ENCODE peak calls at places on chromosomes 11 and 22, in four cellular contexts. X is K562, J is Peyer's patch, N is GM12891. O is an unnamed sample.
A peak's percentile ranks its signal among the peaks of the same experiment; 100 is the strongest.

GRCh38 chr11:46948378-46949131 is 12.0 kb downstream of the CSTPP1 start:
- DNase-seq in J (no peak), N (no peak), X (no peak), O (peak; percentile 66)

GRCh38 chr11:82899191-82899820 is 924 bp downstream of the PRCP start:
- DNase-seq in X (peak; percentile 17), J (no peak), N (no peak), O (no peak)

GRCh38 chr11:15852179-15852578 is 504.2 kb downstream of the SOX6 start:
- DNase-seq in X (peak; percentile 26), N (no peak), J (peak; percentile 53), O (no peak)

GRCh38 chr11:42576318-42576717 is 735.5 kb upstream of the API5 start:
- DNase-seq in X (no peak), N (no peak), J (no peak), O (no peak)

GRCh38 chr22:43396321-43396933 is 15.4 kb upstream of the MPPED1 start:
- DNase-seq in N (no peak), X (no peak), J (no peak), O (no peak)

GRCh38 chr11:103109818-103110388 is 677 bp downstream of the DYNC2H1 start:
- DNase-seq in X (no peak), N (no peak), J (no peak), O (no peak)

GRCh38 chr11:94775576-94776327 is 7.6 kb downstream of the AMOTL1 start:
- DNase-seq in X (no peak), J (no peak), N (no peak), O (no peak)

GRCh38 chr11:74685905-74686304 is 45.3 kb downstream of the CHRDL2 start:
- DNase-seq in X (no peak), N (no peak), J (peak; percentile 59), O (no peak)

GRCh38 chr11:77705195-77705876 is 67.7 kb upstream of the CLNS1A start:
- DNase-seq in J (no peak), X (peak; percentile 44), N (no peak), O (peak; percentile 38)

GRCh38 chr11:75969626-75970308 is 154.8 kb downstream of the UVRAG start:
- DNase-seq in X (no peak), N (no peak), J (no peak), O (no peak)

GRCh38 chr11:92765965-92766371 is 203.5 kb upstream of the MTNR1B start:
- DNase-seq in X (no peak), J (peak; percentile 45), N (no peak), O (no peak)

GRCh38 chr11:66311965-66312548 is 4.8 kb downstream of the CD248 start:
- DNase-seq in X (peak; percentile 91), N (peak; percentile 90), J (peak; percentile 98), O (peak; percentile 94)

GRCh38 chr11:3340025-3340424 is 38.9 kb downstream of the ZNF195 start:
- DNase-seq in X (peak; percentile 70), N (no peak), J (no peak), O (peak; percentile 37)

GRCh38 chr11:46127150-46127638 is 5.9 kb upstream of the PHF21A start:
- DNase-seq in X (peak; percentile 91), J (peak; percentile 58), N (peak; percentile 50), O (peak; percentile 93)

GRCh38 chr11:103805688-103806009 is 230.8 kb upstream of the DDI1 start:
- DNase-seq in X (no peak), N (no peak), J (no peak), O (no peak)

GRCh38 chr11:69471329-69472052 is 10.0 kb upstream of the LINC01488 start:
- DNase-seq in J (no peak), X (no peak), N (no peak), O (no peak)

GRCh38 chr11:34926831-34927132 is 10.4 kb downstream of the PDHX start:
- DNase-seq in X (no peak), J (no peak), N (no peak), O (no peak)

GRCh38 chr22:31272522-31273446 is 19.5 kb downstream of the PIK3IP1 start:
- DNase-seq in X (peak; percentile 43), J (peak; percentile 84), N (peak; percentile 43), O (peak; percentile 44)

GRCh38 chr11:11372461-11372860 is 19.4 kb upstream of the CSNK2A3 start:
- DNase-seq in X (no peak), N (no peak), J (no peak), O (no peak)

GRCh38 chr11:45100338-45100737 is 46.1 kb upstream of the PRDM11 start:
- DNase-seq in X (peak; percentile 42), N (no peak), J (peak; percentile 27), O (no peak)

GRCh38 chr11:106420048-106420665 is 342.7 kb downstream of the AASDHPPT start:
- DNase-seq in J (no peak), X (no peak), N (no peak), O (no peak)

GRCh38 chr11:43797337-43797736 is 83.3 kb upstream of the ALKBH3 start:
- DNase-seq in N (no peak), J (no peak), X (no peak), O (no peak)

GRCh38 chr11:45062115-45062514 is 84.3 kb upstream of the PRDM11 start:
- DNase-seq in X (no peak), N (no peak), J (no peak), O (no peak)

GRCh38 chr22:35735622-35736021 is 17.9 kb downstream of the APOL5 start:
- DNase-seq in N (no peak), J (no peak), X (no peak), O (no peak)

GRCh38 chr22:26757496-26757895 is 100.1 kb downstream of the MIAT start:
- DNase-seq in N (no peak), X (no peak), J (no peak), O (no peak)
- TF ChIP-seq POLR2A in N (no peak), X (no peak), J (no peak), O (no peak)

GRCh38 chr11:63916837-63917684 is at the start of gene RCOR2:
- DNase-seq in X (peak; percentile 92), J (peak; percentile 85), N (peak; percentile 91), O (peak; percentile 88)
- TF ChIP-seq POLR2A in X (no peak), J (no peak), N (no peak), O (peak; percentile 29)

DNA sequence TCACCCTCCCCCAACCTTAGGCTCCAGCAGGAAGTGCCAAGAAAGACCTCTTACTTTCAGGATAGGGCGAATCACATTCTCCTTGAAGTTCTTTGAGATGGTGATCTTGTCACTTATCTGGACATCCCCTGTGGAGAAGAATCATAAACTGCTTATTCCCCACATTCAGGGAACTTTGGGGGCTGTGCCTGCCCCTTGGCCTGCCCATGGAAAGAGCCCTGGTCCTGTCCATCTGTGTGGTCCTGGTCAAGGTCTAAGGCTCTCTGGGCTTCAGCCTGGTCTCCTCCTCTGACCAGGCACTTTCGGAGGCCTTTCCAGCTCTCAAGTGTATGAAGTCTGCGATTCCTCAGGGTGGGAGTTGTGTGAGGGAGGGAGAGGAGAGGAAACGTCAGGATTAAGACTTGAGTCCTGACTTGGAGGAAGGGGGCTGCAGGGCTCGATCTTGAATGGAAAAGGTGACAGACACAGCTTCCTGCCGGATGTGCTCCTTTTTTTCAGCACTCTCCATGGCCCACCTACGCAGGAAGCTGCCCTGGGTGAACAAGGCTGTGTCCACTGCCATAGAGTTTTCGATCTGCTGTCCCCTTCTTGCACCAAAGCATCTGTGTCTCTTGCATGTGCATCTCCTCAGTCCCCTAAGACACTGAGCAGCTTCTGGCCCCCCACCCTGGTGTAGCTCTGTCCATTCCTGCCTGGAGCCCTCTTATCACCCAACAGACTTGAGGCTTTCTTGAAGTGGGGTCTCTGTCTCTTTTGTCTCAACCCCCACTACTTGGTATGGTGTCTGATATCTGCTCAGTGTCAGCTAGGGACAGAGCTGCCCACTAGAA is 50.8 kb upstream of the PHOX2A start:
- DNase-seq in X (no peak), N (no peak), J (no peak), O (no peak)
- TF ChIP-seq POLR2A in X (no peak), N (no peak), J (no peak), O (no peak)

GRCh38 chr11:64372802-64373597 is 14.0 kb downstream of the RPS6KA4 start:
- DNase-seq in J (no peak), X (peak; percentile 95), N (no peak), O (peak; percentile 96)
- TF ChIP-seq POLR2A in J (no peak), X (peak; percentile 70), N (no peak), O (peak; percentile 62)

GRCh38 chr11:534592-535518 is 521 bp downstream of the HRAS start:
- DNase-seq in X (no peak), J (peak; percentile 59), N (no peak), O (no peak)

GRCh38 chr11:538431-539051 is 1.2 kb downstream of the LRRC56 start:
- DNase-seq in N (no peak), X (no peak), J (no peak), O (no peak)

GRCh38 chr11:535519-536454 is at the start of gene HRAS:
- DNase-seq in X (peak; percentile 100), J (peak; percentile 97), N (peak; percentile 100), O (peak; percentile 100)

GRCh38 chr11:537622-538430 is 499 bp downstream of the LRRC56 start:
- DNase-seq in X (no peak), J (no peak), N (no peak), O (no peak)

DNA sequence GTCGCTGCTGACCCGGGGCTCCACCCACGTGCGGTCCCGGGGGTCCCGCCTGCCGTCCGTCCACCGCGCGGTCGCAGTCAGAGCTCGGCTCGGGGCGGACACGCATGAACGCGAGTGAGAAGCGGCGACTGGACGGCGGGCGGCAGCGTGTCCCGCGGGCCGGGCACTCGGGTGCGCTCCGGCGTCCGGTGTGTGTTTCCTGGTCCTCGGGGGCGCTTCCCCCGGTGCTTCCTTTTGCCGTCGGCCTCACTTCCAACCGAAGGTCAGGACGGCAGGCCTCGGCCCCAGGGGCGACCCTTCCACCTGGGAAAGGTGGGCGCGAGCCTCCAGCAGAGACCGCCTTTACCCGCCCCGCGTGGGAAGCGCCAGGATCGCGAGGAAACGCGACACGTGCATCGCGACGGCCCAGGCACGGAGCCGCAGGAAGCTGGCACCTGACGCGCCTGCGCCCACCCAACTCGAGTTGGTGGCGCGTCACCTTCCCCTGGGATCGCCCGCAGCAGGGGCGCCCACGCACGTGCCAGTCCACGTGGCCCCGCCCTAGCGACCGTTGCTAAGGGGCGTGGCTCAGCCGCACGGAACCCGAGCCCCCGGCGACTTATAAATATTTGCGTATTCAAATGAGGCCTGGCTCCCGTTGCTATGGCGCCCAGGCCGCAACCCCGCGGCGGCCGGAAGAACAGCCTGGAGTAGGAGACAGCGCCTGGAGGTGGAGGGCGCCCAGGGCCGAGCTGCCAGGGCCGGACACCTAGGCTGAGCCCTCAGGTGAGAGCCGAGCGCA is at the start of gene LRRC56:
- DNase-seq in X (peak; percentile 95), N (peak; percentile 99), J (peak; percentile 98), O (no peak)
- TF ChIP-seq POLR2A in X (peak; percentile 48), N (no peak), J (no peak), O (no peak)